ENCODE peak calls at places on chromosomes 13 and 19, in eight cellular contexts. One of them, this sample, is unnamed.
A peak's percentile ranks its signal among the peaks of the same experiment; 100 is the strongest.

GRCh38 chr19:16156904-16157303 is 13.4 kb downstream of the HSH2D start:
- DNase-seq in thoracic aorta: no peak
- DNase-seq in gastrocnemius medialis: no peak
- DNase-seq in AG04450: no peak
- DNase-seq in colonic mucosa: no peak
- DNase-seq in tibial nerve: no peak
- DNase-seq in heart right ventricle: no peak
- DNase-seq in ovary: no peak
- DNase-seq in this sample: no peak

GRCh38 chr19:43618921-43619261 is 538 bp downstream of the ZNF428 start:
- DNase-seq in thoracic aorta: no peak
- DNase-seq in gastrocnemius medialis: no peak
- DNase-seq in AG04450: no peak
- DNase-seq in colonic mucosa: peak; percentile 65
- DNase-seq in tibial nerve: no peak
- DNase-seq in heart right ventricle: no peak
- DNase-seq in ovary: no peak
- DNase-seq in this sample: peak; percentile 36

GRCh38 chr19:480016-480855 is 16.1 kb upstream of the MADCAM1 start:
- DNase-seq in thoracic aorta: peak; percentile 38
- DNase-seq in gastrocnemius medialis: peak; percentile 58
- DNase-seq in AG04450: no peak
- DNase-seq in colonic mucosa: peak; percentile 78
- DNase-seq in tibial nerve: peak; percentile 62
- DNase-seq in heart right ventricle: peak; percentile 89
- DNase-seq in ovary: peak; percentile 58
- DNase-seq in this sample: peak; percentile 58

GRCh38 chr13:90738881-90739280 is 608.6 kb upstream of the MIR17HG start:
- DNase-seq in thoracic aorta: no peak
- DNase-seq in gastrocnemius medialis: no peak
- DNase-seq in AG04450: no peak
- DNase-seq in colonic mucosa: no peak
- DNase-seq in tibial nerve: no peak
- DNase-seq in heart right ventricle: no peak
- DNase-seq in ovary: no peak
- DNase-seq in this sample: no peak

GRCh38 chr19:18975011-18975410 is 34.0 kb upstream of the HOMER3 start:
- DNase-seq in thoracic aorta: no peak
- DNase-seq in gastrocnemius medialis: no peak
- DNase-seq in AG04450: no peak
- DNase-seq in colonic mucosa: no peak
- DNase-seq in tibial nerve: no peak
- DNase-seq in heart right ventricle: no peak
- DNase-seq in ovary: no peak
- DNase-seq in this sample: no peak

GRCh38 chr13:45683701-45684100 is 18.4 kb upstream of the CBY2 start:
- DNase-seq in thoracic aorta: no peak
- DNase-seq in gastrocnemius medialis: no peak
- DNase-seq in AG04450: no peak
- DNase-seq in colonic mucosa: no peak
- DNase-seq in tibial nerve: no peak
- DNase-seq in heart right ventricle: no peak
- DNase-seq in ovary: no peak
- DNase-seq in this sample: no peak

GRCh38 chr13:109780880-109781383 is 5.5 kb downstream of the IRS2 start:
- DNase-seq in thoracic aorta: no peak
- DNase-seq in gastrocnemius medialis: no peak
- DNase-seq in AG04450: no peak
- DNase-seq in colonic mucosa: no peak
- DNase-seq in tibial nerve: no peak
- DNase-seq in heart right ventricle: no peak
- DNase-seq in ovary: no peak
- DNase-seq in this sample: no peak

GRCh38 chr19:7533281-7533819 is 2.2 kb upstream of the PNPLA6 start:
- DNase-seq in thoracic aorta: no peak
- DNase-seq in gastrocnemius medialis: peak; percentile 55
- DNase-seq in AG04450: no peak
- DNase-seq in colonic mucosa: peak; percentile 76
- DNase-seq in tibial nerve: peak; percentile 38
- DNase-seq in heart right ventricle: peak; percentile 79
- DNase-seq in ovary: peak; percentile 84
- DNase-seq in this sample: no peak

GRCh38 chr13:36919206-36919832 is 719 bp downstream of the SMAD9 start:
- DNase-seq in thoracic aorta: peak; percentile 5
- DNase-seq in gastrocnemius medialis: peak; percentile 21
- DNase-seq in AG04450: no peak
- DNase-seq in colonic mucosa: peak; percentile 33
- DNase-seq in tibial nerve: no peak
- DNase-seq in heart right ventricle: peak; percentile 29
- DNase-seq in ovary: peak; percentile 56
- DNase-seq in this sample: no peak

GRCh38 chr13:75312884-75313520 is 169.0 kb downstream of the TBC1D4 start:
- DNase-seq in thoracic aorta: no peak
- DNase-seq in gastrocnemius medialis: no peak
- DNase-seq in AG04450: no peak
- DNase-seq in colonic mucosa: peak; percentile 18
- DNase-seq in tibial nerve: no peak
- DNase-seq in heart right ventricle: no peak
- DNase-seq in ovary: no peak
- DNase-seq in this sample: no peak

GRCh38 chr19:13629687-13630357 is 123.5 kb upstream of the CACNA1A start:
- DNase-seq in thoracic aorta: no peak
- DNase-seq in gastrocnemius medialis: no peak
- DNase-seq in AG04450: no peak
- DNase-seq in colonic mucosa: no peak
- DNase-seq in tibial nerve: no peak
- DNase-seq in heart right ventricle: no peak
- DNase-seq in ovary: no peak
- DNase-seq in this sample: no peak

GRCh38 chr13:33441015-33441414 is 155.5 kb upstream of the STARD13 start:
- DNase-seq in thoracic aorta: no peak
- DNase-seq in gastrocnemius medialis: no peak
- DNase-seq in AG04450: no peak
- DNase-seq in colonic mucosa: peak; percentile 43
- DNase-seq in tibial nerve: no peak
- DNase-seq in heart right ventricle: no peak
- DNase-seq in ovary: no peak
- DNase-seq in this sample: no peak

GRCh38 chr13:101875717-101876393 is 423.4 kb downstream of the ITGBL1 start:
- DNase-seq in thoracic aorta: no peak
- DNase-seq in gastrocnemius medialis: no peak
- DNase-seq in AG04450: peak; percentile 0
- DNase-seq in colonic mucosa: no peak
- DNase-seq in tibial nerve: no peak
- DNase-seq in heart right ventricle: no peak
- DNase-seq in ovary: no peak
- DNase-seq in this sample: peak; percentile 92

GRCh38 chr13:113192902-113193301 is 15.6 kb downstream of the PCID2 start:
- DNase-seq in thoracic aorta: no peak
- DNase-seq in gastrocnemius medialis: no peak
- DNase-seq in AG04450: no peak
- DNase-seq in colonic mucosa: no peak
- DNase-seq in tibial nerve: no peak
- DNase-seq in heart right ventricle: no peak
- DNase-seq in ovary: no peak
- DNase-seq in this sample: peak; percentile 26

GRCh38 chr13:35393886-35394285 is 82.6 kb downstream of the MAB21L1 start:
- DNase-seq in thoracic aorta: no peak
- DNase-seq in gastrocnemius medialis: no peak
- DNase-seq in AG04450: no peak
- DNase-seq in colonic mucosa: no peak
- DNase-seq in tibial nerve: no peak
- DNase-seq in heart right ventricle: no peak
- DNase-seq in ovary: no peak
- DNase-seq in this sample: no peak

GRCh38 chr19:40175820-40176219 is 15.4 kb upstream of the MAP3K10 start:
- DNase-seq in thoracic aorta: no peak
- DNase-seq in gastrocnemius medialis: no peak
- DNase-seq in AG04450: no peak
- DNase-seq in colonic mucosa: no peak
- DNase-seq in tibial nerve: no peak
- DNase-seq in heart right ventricle: no peak
- DNase-seq in ovary: no peak
- DNase-seq in this sample: no peak

GRCh38 chr19:8423821-8424223 is 10.7 kb downstream of the MARCHF2 start:
- DNase-seq in thoracic aorta: peak; percentile 94
- DNase-seq in gastrocnemius medialis: peak; percentile 87
- DNase-seq in AG04450: peak; percentile 85
- DNase-seq in colonic mucosa: peak; percentile 86
- DNase-seq in tibial nerve: peak; percentile 96
- DNase-seq in heart right ventricle: peak; percentile 96
- DNase-seq in ovary: peak; percentile 88
- DNase-seq in this sample: peak; percentile 97

GRCh38 chr13:111422352-111422751 is 101.9 kb downstream of the TEX29 start:
- DNase-seq in thoracic aorta: no peak
- DNase-seq in gastrocnemius medialis: no peak
- DNase-seq in AG04450: no peak
- DNase-seq in colonic mucosa: no peak
- DNase-seq in tibial nerve: no peak
- DNase-seq in heart right ventricle: no peak
- DNase-seq in ovary: no peak
- DNase-seq in this sample: no peak

GRCh38 chr19:10593820-10594637 is 6.9 kb upstream of the AP1M2 start:
- DNase-seq in thoracic aorta: no peak
- DNase-seq in gastrocnemius medialis: peak; percentile 77
- DNase-seq in AG04450: no peak
- DNase-seq in colonic mucosa: no peak
- DNase-seq in tibial nerve: peak; percentile 75
- DNase-seq in heart right ventricle: no peak
- DNase-seq in ovary: no peak
- DNase-seq in this sample: no peak

GRCh38 chr19:39038098-39038497 is 5.7 kb upstream of the FBXO27 start:
- DNase-seq in thoracic aorta: no peak
- DNase-seq in gastrocnemius medialis: no peak
- DNase-seq in AG04450: no peak
- DNase-seq in colonic mucosa: no peak
- DNase-seq in tibial nerve: no peak
- DNase-seq in heart right ventricle: no peak
- DNase-seq in ovary: no peak
- DNase-seq in this sample: peak; percentile 43

GRCh38 chr13:19810996-19811881 is 28.5 kb upstream of the PSPC1 start:
- DNase-seq in thoracic aorta: no peak
- DNase-seq in gastrocnemius medialis: no peak
- DNase-seq in AG04450: no peak
- DNase-seq in colonic mucosa: no peak
- DNase-seq in tibial nerve: no peak
- DNase-seq in heart right ventricle: no peak
- DNase-seq in ovary: no peak
- DNase-seq in this sample: peak; percentile 8

GRCh38 chr13:102879793-102880499 is 34.1 kb downstream of the ERCC5 start:
- DNase-seq in thoracic aorta: no peak
- DNase-seq in gastrocnemius medialis: peak; percentile 31
- DNase-seq in AG04450: no peak
- DNase-seq in colonic mucosa: no peak
- DNase-seq in tibial nerve: no peak
- DNase-seq in heart right ventricle: peak; percentile 22
- DNase-seq in ovary: no peak
- DNase-seq in this sample: no peak

GRCh38 chr13:20332361-20333096 is 100.4 kb upstream of the GJB6 start:
- DNase-seq in thoracic aorta: no peak
- DNase-seq in gastrocnemius medialis: no peak
- DNase-seq in AG04450: no peak
- DNase-seq in colonic mucosa: no peak
- DNase-seq in tibial nerve: no peak
- DNase-seq in heart right ventricle: no peak
- DNase-seq in ovary: no peak
- DNase-seq in this sample: no peak

DNA sequence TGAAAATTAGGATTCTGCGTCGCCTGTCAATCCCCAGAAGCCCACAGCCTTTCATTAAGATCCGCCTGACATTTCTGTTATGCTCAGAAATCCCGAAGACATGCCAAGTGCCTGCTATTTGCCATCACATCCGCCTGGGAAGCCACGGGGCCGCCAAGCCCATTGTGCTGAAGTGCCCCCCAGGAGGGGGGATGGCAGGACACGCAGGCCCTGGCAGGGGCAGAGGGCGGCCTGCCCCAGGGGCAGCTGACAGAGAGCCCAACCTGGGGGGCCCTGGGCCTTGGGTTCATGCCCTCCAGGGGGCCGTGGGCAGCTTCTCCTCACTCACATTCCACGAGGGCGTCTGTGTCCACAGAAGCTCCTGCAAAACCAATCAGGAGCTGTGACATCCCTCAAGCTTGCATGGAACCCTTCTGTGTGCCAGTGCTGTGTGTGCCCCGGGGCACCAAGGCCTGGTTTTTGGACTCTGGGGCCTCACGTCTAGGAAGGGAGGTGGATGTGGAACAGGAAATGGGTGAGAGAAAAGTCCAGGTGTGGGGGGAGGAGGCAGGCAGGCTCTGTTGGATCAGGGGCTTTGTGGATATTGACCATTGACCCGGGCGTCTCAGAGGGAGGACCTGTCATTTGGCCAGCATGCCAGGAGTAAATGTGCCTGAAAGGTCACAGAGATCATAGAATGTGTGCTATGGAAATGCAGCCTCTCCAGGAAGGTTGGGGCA is 122.9 kb downstream of the URI1 start:
- DNase-seq in thoracic aorta: no peak
- DNase-seq in gastrocnemius medialis: no peak
- DNase-seq in AG04450: no peak
- DNase-seq in colonic mucosa: no peak
- DNase-seq in tibial nerve: no peak
- DNase-seq in heart right ventricle: no peak
- DNase-seq in ovary: no peak
- DNase-seq in this sample: no peak
- H3K27ac ChIP-seq in thoracic aorta: no peak overlapping the region
- H3K27ac ChIP-seq in gastrocnemius medialis: no peak overlapping the region
- H3K27ac ChIP-seq in AG04450: no peak overlapping the region
- H3K27ac ChIP-seq in colonic mucosa: no peak overlapping the region
- H3K27ac ChIP-seq in tibial nerve: no peak overlapping the region
- H3K27ac ChIP-seq in heart right ventricle: no peak overlapping the region
- H3K27ac ChIP-seq in ovary: no peak overlapping the region
- H3K27ac ChIP-seq in this sample: no peak overlapping the region

GRCh38 chr19:1650627-1651009 is 1.8 kb downstream of the TCF3 start:
- DNase-seq in thoracic aorta: no peak
- DNase-seq in gastrocnemius medialis: no peak
- DNase-seq in AG04450: no peak
- DNase-seq in colonic mucosa: no peak
- DNase-seq in tibial nerve: no peak
- DNase-seq in heart right ventricle: no peak
- DNase-seq in ovary: no peak
- DNase-seq in this sample: no peak
- TF ChIP-seq CTCF in thoracic aorta: no peak
- TF ChIP-seq CTCF in gastrocnemius medialis: no peak
- TF ChIP-seq CTCF in AG04450: peak; percentile 6
- TF ChIP-seq CTCF in colonic mucosa: no peak
- TF ChIP-seq CTCF in tibial nerve: no peak
- TF ChIP-seq CTCF in heart right ventricle: no peak
- TF ChIP-seq CTCF in ovary: no peak
- TF ChIP-seq CTCF in this sample: peak; percentile 16

GRCh38 chr13:50074843-50075242 is 59.6 kb downstream of the KCNRG start:
- DNase-seq in thoracic aorta: no peak
- DNase-seq in gastrocnemius medialis: no peak
- DNase-seq in AG04450: no peak
- DNase-seq in colonic mucosa: no peak
- DNase-seq in tibial nerve: no peak
- DNase-seq in heart right ventricle: no peak
- DNase-seq in ovary: no peak
- DNase-seq in this sample: no peak
- H3K4me3 ChIP-seq in thoracic aorta: peak overlapping the region; percentile 39
- H3K4me3 ChIP-seq in gastrocnemius medialis: no peak overlapping the region
- H3K4me3 ChIP-seq in AG04450: no peak overlapping the region
- H3K4me3 ChIP-seq in colonic mucosa: no peak overlapping the region
- H3K4me3 ChIP-seq in tibial nerve: no peak overlapping the region
- H3K4me3 ChIP-seq in heart right ventricle: no peak overlapping the region
- H3K4me3 ChIP-seq in ovary: no peak overlapping the region
- H3K4me3 ChIP-seq in this sample: no peak overlapping the region

GRCh38 chr13:95492044-95492801 is 60.3 kb upstream of the CLDN10 start:
- DNase-seq in thoracic aorta: no peak
- DNase-seq in gastrocnemius medialis: no peak
- DNase-seq in AG04450: no peak
- DNase-seq in colonic mucosa: peak; percentile 95
- DNase-seq in tibial nerve: no peak
- DNase-seq in heart right ventricle: no peak
- DNase-seq in ovary: no peak
- DNase-seq in this sample: no peak
- H3K27ac ChIP-seq in thoracic aorta: no peak overlapping the region
- H3K27ac ChIP-seq in gastrocnemius medialis: no peak overlapping the region
- H3K27ac ChIP-seq in AG04450: no peak overlapping the region
- H3K27ac ChIP-seq in colonic mucosa: peak overlapping the region; percentile 9
- H3K27ac ChIP-seq in tibial nerve: no peak overlapping the region
- H3K27ac ChIP-seq in heart right ventricle: no peak overlapping the region
- H3K27ac ChIP-seq in ovary: no peak overlapping the region
- H3K27ac ChIP-seq in this sample: no peak overlapping the region

This sample was measured in brain microvascular endothelial cell.